ENCODE peak calls at places on chromosomes 7 and 10, in eight cellular contexts. P is BJ, I is foreskin fibroblast, T is HL-60, C is GM10248, L is HFFc6, D is cardiac muscle cell, Z is GM20000. R is an unnamed sample.
A peak's percentile ranks its signal among the peaks of the same experiment; 100 is the strongest.

GRCh38 chr10:51852297-51852696 is 152.9 kb upstream of the CSTF2T start:
- DNase-seq in I (no peak), P (no peak), Z (no peak), T (no peak), C (no peak), D (no peak), L (no peak), R (no peak)

GRCh38 chr7:138086585-138087270 is 10.5 kb downstream of the AKR1D1 start:
- DNase-seq in C (no peak), L (no peak), D (no peak), I (no peak), P (no peak), Z (no peak), T (no peak), R (no peak)

GRCh38 chr10:13769926-13770325 is 183.2 kb downstream of the PRPF18 start:
- DNase-seq in P (no peak), Z (no peak), L (peak; percentile 99), I (peak; percentile 69), D (peak; percentile 38), C (no peak), T (no peak), R (no peak)

GRCh38 chr10:44971935-44972792 is 6.4 kb downstream of the DEPP1 start:
- DNase-seq in D (no peak), Z (no peak), I (no peak), C (no peak), L (no peak), P (no peak), T (no peak), R (no peak)

GRCh38 chr10:44853148-44853734 is 57.9 kb upstream of the TMEM72 start:
- DNase-seq in T (no peak), P (no peak), C (no peak), Z (no peak), L (peak; percentile 38), D (peak; percentile 67), I (peak; percentile 74), R (no peak)

GRCh38 chr7:144063710-144064109 is 5.9 kb upstream of the OR2A25 start:
- DNase-seq in D (no peak), L (no peak), I (no peak), C (no peak), Z (peak; percentile 5), T (no peak), P (no peak), R (no peak)

GRCh38 chr10:124641282-124642075 is 102.7 kb downstream of the FAM53B start:
- DNase-seq in L (peak; percentile 7), P (no peak), C (peak; percentile 60), I (peak; percentile 82), T (peak; percentile 94), Z (peak; percentile 72), D (peak; percentile 80), R (peak; percentile 32)

GRCh38 chr10:78664929-78665525 is 403.7 kb upstream of the ZMIZ1 start:
- DNase-seq in P (no peak), Z (peak; percentile 19), C (no peak), D (peak; percentile 51), I (peak; percentile 74), L (peak; percentile 47), T (peak; percentile 30), R (no peak)

GRCh38 chr10:118800920-118801319 is 46.1 kb upstream of the CACUL1 start:
- DNase-seq in D (peak; percentile 19), C (no peak), I (peak; percentile 42), P (no peak), Z (no peak), T (peak; percentile 48), L (peak; percentile 18), R (no peak)

GRCh38 chr10:117005454-117006055 is 568 bp upstream of the SHTN1 start:
- DNase-seq in I (peak; percentile 13), C (peak; percentile 27), T (no peak), P (no peak), Z (peak; percentile 23), L (no peak), D (peak; percentile 8), R (no peak)
- TF ChIP-seq CTCF in I (no peak), C (no peak), T (no peak), P (no peak), Z (no peak), L (peak; percentile 18), D (no peak), R (no peak)

DNA sequence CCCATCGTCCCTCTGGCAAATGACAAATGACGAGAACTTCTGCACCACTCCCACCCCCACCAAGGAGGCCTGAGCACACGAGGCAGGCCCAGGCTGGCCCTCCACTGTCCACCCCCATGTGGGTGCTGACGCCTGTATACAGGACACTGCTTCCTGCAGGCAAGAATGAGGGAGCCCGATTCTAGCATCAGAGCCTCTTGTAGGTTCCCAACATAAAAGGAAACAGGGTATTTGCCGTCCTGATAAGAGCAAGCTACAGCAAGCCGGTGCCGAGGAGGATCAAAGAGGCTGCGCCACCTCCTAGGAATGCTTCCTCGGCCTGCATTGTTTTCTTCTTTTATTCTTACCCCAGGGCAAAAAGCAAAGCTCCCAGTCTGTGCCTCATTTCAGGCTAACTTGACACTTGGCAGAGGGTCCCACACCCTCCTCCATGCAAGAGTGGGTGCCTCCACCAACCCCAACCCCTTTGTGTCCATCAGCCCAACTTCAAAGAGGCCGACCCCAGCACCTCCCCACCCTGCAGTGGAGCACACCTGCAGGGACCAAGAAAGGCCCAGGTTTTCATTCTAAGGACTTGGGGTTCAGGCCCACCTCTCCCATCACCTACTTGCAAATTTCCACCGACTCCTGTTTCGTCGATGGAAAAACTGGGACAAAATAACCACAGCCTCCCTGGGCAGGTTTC is 23.8 kb downstream of the TNS3 start:
- DNase-seq in L (no peak), T (no peak), I (no peak), C (no peak), Z (no peak), P (no peak), D (no peak), R (no peak)
- TF ChIP-seq CTCF in L (no peak), T (no peak), I (no peak), C (no peak), Z (no peak), P (no peak), D (no peak), R (no peak)

DNA sequence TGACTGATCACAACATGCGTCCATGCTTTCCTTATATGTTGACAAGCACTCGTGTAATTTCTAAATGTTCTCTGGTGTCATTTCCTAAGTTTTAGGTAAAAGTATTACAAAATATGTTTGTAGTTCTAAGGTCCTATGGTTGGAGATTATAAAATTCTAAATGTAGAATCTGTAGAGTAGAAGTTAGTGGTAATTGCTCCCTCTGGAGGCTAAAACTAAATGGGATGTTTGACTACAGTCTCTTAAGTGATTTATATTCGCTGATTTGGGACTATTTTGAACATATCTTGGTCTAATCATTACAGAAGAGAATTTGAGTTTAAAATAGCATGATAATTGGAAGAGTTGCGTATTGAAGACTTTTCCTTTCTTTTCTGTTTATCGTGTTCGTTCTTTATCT is 74.1 kb downstream of the ZMYND11 start:
- DNase-seq in P (no peak), Z (no peak), C (no peak), L (no peak), D (peak; percentile 25), I (peak; percentile 54), T (no peak), R (no peak)
- TF ChIP-seq CTCF in P (peak; percentile 21), Z (no peak), C (no peak), L (peak; percentile 74), D (peak; percentile 34), I (peak; percentile 24), T (no peak), R (no peak)

GRCh38 chr7:130154501-130155317 is 50.5 kb downstream of the TMEM209 start:
- DNase-seq in C (no peak), I (peak; percentile 43), P (no peak), L (no peak), T (no peak), D (no peak), Z (no peak), R (no peak)
- TF ChIP-seq CTCF in C (no peak), I (peak; percentile 22), P (peak; percentile 25), L (peak; percentile 61), T (no peak), D (peak; percentile 37), Z (no peak), R (peak; percentile 9)

GRCh38 chr10:77406764-77407430 is 230.7 kb downstream of the KCNMA1 start:
- DNase-seq in P (no peak), C (no peak), T (no peak), D (no peak), L (no peak), Z (no peak), I (no peak), R (no peak)

GRCh38 chr10:77405771-77406241 is 231.8 kb downstream of the KCNMA1 start:
- DNase-seq in Z (no peak), C (peak; percentile 45), T (peak; percentile 18), P (no peak), I (peak; percentile 92), D (peak; percentile 62), L (peak; percentile 77), R (no peak)

GRCh38 chr10:77404801-77405200 is 232.8 kb downstream of the KCNMA1 start:
- DNase-seq in Z (no peak), L (no peak), P (no peak), I (peak; percentile 47), D (no peak), C (no peak), T (no peak), R (no peak)

GRCh38 chr10:77401681-77402080 is 235.9 kb downstream of the KCNMA1 start:
- DNase-seq in I (no peak), C (no peak), L (no peak), T (no peak), P (no peak), Z (no peak), D (no peak), R (no peak)

DNA sequence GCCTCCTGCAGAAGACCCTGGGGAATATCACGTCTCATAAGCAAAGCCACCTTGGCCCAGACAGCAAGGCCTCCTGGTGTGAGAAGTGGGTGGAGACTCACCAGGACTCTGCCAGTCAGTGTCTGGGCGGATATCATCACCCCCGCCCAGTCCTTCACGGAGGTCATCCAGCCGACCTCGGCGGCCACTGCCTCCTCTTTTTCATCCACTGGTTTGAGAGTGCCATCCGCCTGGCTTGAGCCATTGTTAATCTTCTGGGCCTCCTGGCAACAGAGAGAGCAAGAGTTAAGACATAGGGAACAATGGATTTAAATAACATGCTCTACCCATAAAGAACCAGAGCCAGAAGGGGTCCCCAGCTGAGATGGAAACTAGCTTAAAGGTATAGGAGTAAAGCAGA is 233.8 kb downstream of the KCNMA1 start:
- DNase-seq in C (no peak), T (no peak), Z (no peak), D (no peak), P (no peak), I (no peak), L (no peak), R (no peak)
- TF ChIP-seq CTCF in C (no peak), T (no peak), Z (no peak), D (no peak), P (no peak), I (no peak), L (no peak), R (no peak)

R was measured in GM12878.